ENCODE peak calls at places on chromosomes 4 and X, in seven cellular contexts. P is fibroblast of pulmonary artery, S is iris pigment epithelial cell, F is nephron progenitor cell, Q is cardiac fibroblast, T is PC-9, C is GM04503. O is an unnamed sample.

GRCh38 chr4:98470831-98471230 is 187.6 kb downstream of the TSPAN5 start:
- DNase-seq in F (no peak), C (no peak), P (no peak), T (no peak), S (peak; percentile 56), Q (no peak), O (no peak)

GRCh38 chr4:153393397-153393796 is 48.9 kb downstream of the MND1 start:
- DNase-seq in T (no peak), F (no peak), S (peak; percentile 80), C (peak; percentile 51), Q (peak; percentile 45), P (peak; percentile 53), O (peak; percentile 75)

GRCh38 chr4:3478446-3479357 is 15.6 kb downstream of the DOK7 start:
- DNase-seq in P (no peak), T (no peak), C (no peak), Q (no peak), F (no peak), S (no peak), O (no peak)

GRCh38 chrX:107713205-107714195 is 62.1 kb downstream of the TSC22D3 start:
- DNase-seq in C (no peak), Q (peak; percentile 30), F (no peak), T (no peak), S (no peak), P (peak; percentile 39), O (peak; percentile 21)

GRCh38 chr4:48725414-48725813 is 54.7 kb downstream of the FRYL start:
- DNase-seq in F (no peak), P (no peak), C (no peak), Q (no peak), S (no peak), T (no peak), O (no peak)

GRCh38 chrX:118727686-118728339 is 407 bp downstream of the IL13RA1 start:
- DNase-seq in Q (peak; percentile 20), F (peak; percentile 50), C (no peak), T (peak; percentile 37), S (peak; percentile 23), P (peak; percentile 44), O (peak; percentile 57)

GRCh38 chrX:56963377-56963776 is 32.0 kb downstream of the SPIN3 start:
- DNase-seq in Q (no peak), P (no peak), F (no peak), S (no peak), C (no peak), T (no peak), O (no peak)

GRCh38 chr4:25978327-25978726 is 64.3 kb downstream of the SMIM20 start:
- DNase-seq in C (no peak), F (no peak), T (no peak), P (no peak), S (no peak), Q (no peak), O (no peak)

GRCh38 chr4:80900908-80901307 is 129.6 kb upstream of the BMP3 start:
- DNase-seq in T (no peak), C (no peak), S (no peak), P (no peak), Q (no peak), F (no peak), O (no peak)

GRCh38 chrX:147550217-147550616 is 361.5 kb upstream of the FMR1 start:
- DNase-seq in P (no peak), S (no peak), C (no peak), T (no peak), F (peak; percentile 54), Q (no peak), O (no peak)

GRCh38 chr4:86498560-86499166 is 95.5 kb upstream of the PTPN13 start:
- DNase-seq in C (no peak), F (peak; percentile 22), Q (peak; percentile 74), S (peak; percentile 80), T (peak; percentile 58), P (peak; percentile 74), O (peak; percentile 65)

GRCh38 chr4:53508446-53508845 is 82.8 kb downstream of the LNX1 start:
- DNase-seq in F (no peak), Q (peak; percentile 96), S (peak; percentile 79), T (no peak), C (no peak), P (peak; percentile 80), O (peak; percentile 57)

GRCh38 chrX:139882299-139882698 is 50.6 kb downstream of the ATP11C start:
- DNase-seq in P (peak; percentile 29), Q (peak; percentile 33), S (peak; percentile 26), C (no peak), F (no peak), T (no peak), O (peak; percentile 42)

GRCh38 chr4:138056541-138056940 is 185.6 kb downstream of the SLC7A11 start:
- DNase-seq in S (no peak), C (no peak), P (no peak), F (no peak), Q (no peak), T (peak; percentile 40), O (no peak)

GRCh38 chr4:105644270-105644669 is 64.2 kb downstream of the INTS12 start:
- DNase-seq in S (no peak), C (no peak), P (no peak), Q (no peak), T (no peak), F (no peak), O (no peak)

GRCh38 chrX:154696328-154697045 is 43.1 kb upstream of the CTAG2 start:
- DNase-seq in F (no peak), P (peak; percentile 87), C (peak; percentile 45), S (peak; percentile 81), T (no peak), Q (peak; percentile 89), O (peak; percentile 55)

GRCh38 chr4:147736458-147736857 is 4.6 kb downstream of the ARHGAP10 start:
- DNase-seq in C (no peak), S (peak; percentile 93), T (peak; percentile 72), P (peak; percentile 89), F (no peak), Q (peak; percentile 93), O (peak; percentile 84)

GRCh38 chr4:13706130-13706529 is 78.6 kb upstream of the BOD1L1 start:
- DNase-seq in T (no peak), F (no peak), S (no peak), C (no peak), Q (no peak), P (no peak), O (no peak)

GRCh38 chr4:3473943-3474335 is 10.8 kb downstream of the DOK7 start:
- DNase-seq in T (no peak), F (no peak), S (no peak), Q (no peak), P (no peak), C (no peak), O (no peak)

GRCh38 chr4:126742048-126742447 is 890.7 kb upstream of the INTU start:
- DNase-seq in F (no peak), T (no peak), S (no peak), Q (no peak), C (no peak), P (no peak), O (no peak)

GRCh38 chr4:20272411-20272872 is 20.7 kb downstream of the SLIT2 start:
- DNase-seq in T (no peak), Q (peak; percentile 54), C (no peak), P (no peak), F (no peak), S (peak; percentile 67), O (peak; percentile 60)

GRCh38 chr4:119623025-119623424 is 5.6 kb downstream of the PDE5A start:
- DNase-seq in T (no peak), S (peak; percentile 82), Q (peak; percentile 43), P (peak; percentile 30), F (no peak), C (no peak), O (no peak)

GRCh38 chr4:123661080-123661737 is 264.6 kb downstream of the SPRY1 start:
- DNase-seq in P (peak; percentile 70), Q (peak; percentile 64), T (no peak), S (peak; percentile 32), C (no peak), F (no peak), O (peak; percentile 42)

GRCh38 chr4:101127176-101127790 is 220.0 kb downstream of the PPP3CA start:
- DNase-seq in C (no peak), T (no peak), F (no peak), Q (no peak), S (no peak), P (no peak), O (no peak)

GRCh38 chr4:13399257-13399656 is 84.9 kb downstream of the RAB28 start:
- DNase-seq in C (peak; percentile 5), Q (peak; percentile 53), T (no peak), S (peak; percentile 71), F (no peak), P (peak; percentile 41), O (peak; percentile 47)